ENCODE peak calls at places on chromosomes 7 and 10, in five cellular contexts. One of them, this sample, is unnamed. For H3K36me3 and H3K4me1, the result is how much of the 10 kb centered on the place peaks cover.

GRCh38 chr10:44071479-44071878 is 313.4 kb downstream of the CXCL12 start:
- DNase-seq in transverse colon: no peak
- DNase-seq in CD8-positive, alpha-beta T cell: no peak
- DNase-seq in IMR-90: peak
- DNase-seq in sigmoid colon: no peak
- DNase-seq in this sample: no peak

GRCh38 chr7:32582036-32582435 is 86.7 kb downstream of the AVL9 start:
- DNase-seq in transverse colon: no peak
- DNase-seq in CD8-positive, alpha-beta T cell: no peak
- DNase-seq in sigmoid colon: no peak
- DNase-seq in IMR-90: peak
- DNase-seq in this sample: no peak

GRCh38 chr7:3002631-3003030 is 41.0 kb downstream of the CARD11 start:
- DNase-seq in sigmoid colon: peak
- DNase-seq in transverse colon: no peak
- DNase-seq in CD8-positive, alpha-beta T cell: no peak
- DNase-seq in IMR-90: no peak
- DNase-seq in this sample: no peak

GRCh38 chr7:123410273-123410928 is 124.0 kb downstream of the IQUB start:
- DNase-seq in CD8-positive, alpha-beta T cell: no peak
- DNase-seq in transverse colon: no peak
- DNase-seq in sigmoid colon: no peak
- DNase-seq in IMR-90: no peak
- DNase-seq in this sample: no peak

GRCh38 chr10:3172081-3172445 is 519 bp downstream of the PITRM1 start:
- DNase-seq in sigmoid colon: no peak
- DNase-seq in CD8-positive, alpha-beta T cell: no peak
- DNase-seq in transverse colon: peak
- DNase-seq in IMR-90: peak
- DNase-seq in this sample: no peak

GRCh38 chr10:86673216-86673826 is 5.0 kb downstream of the LDB3 start:
- DNase-seq in CD8-positive, alpha-beta T cell: no peak
- DNase-seq in IMR-90: no peak
- DNase-seq in sigmoid colon: no peak
- DNase-seq in transverse colon: no peak
- DNase-seq in this sample: no peak

GRCh38 chr7:150753826-150754603 is 16.8 kb downstream of the GIMAP5 start:
- DNase-seq in sigmoid colon: no peak
- DNase-seq in IMR-90: no peak
- DNase-seq in transverse colon: no peak
- DNase-seq in CD8-positive, alpha-beta T cell: no peak
- DNase-seq in this sample: no peak

GRCh38 chr7:7909376-7909775 is 59.2 kb upstream of the GLCCI1 start:
- DNase-seq in sigmoid colon: no peak
- DNase-seq in transverse colon: no peak
- DNase-seq in IMR-90: peak
- DNase-seq in CD8-positive, alpha-beta T cell: no peak
- DNase-seq in this sample: no peak

GRCh38 chr7:151181011-151181431 is 6.0 kb downstream of the ASB10 start:
- DNase-seq in CD8-positive, alpha-beta T cell: no peak
- DNase-seq in transverse colon: no peak
- DNase-seq in sigmoid colon: no peak
- DNase-seq in IMR-90: no peak
- DNase-seq in this sample: no peak

GRCh38 chr7:131895541-131896173 is 339.2 kb upstream of the PODXL start:
- DNase-seq in CD8-positive, alpha-beta T cell: no peak
- DNase-seq in transverse colon: no peak
- DNase-seq in IMR-90: peak
- DNase-seq in sigmoid colon: no peak
- DNase-seq in this sample: no peak

GRCh38 chr7:16061011-16061410 is 360.3 kb downstream of the CRPPA start:
- DNase-seq in sigmoid colon: no peak
- DNase-seq in CD8-positive, alpha-beta T cell: no peak
- DNase-seq in IMR-90: no peak
- DNase-seq in transverse colon: no peak
- DNase-seq in this sample: no peak

GRCh38 chr7:102288285-102288930 is 1.7 kb downstream of the SH2B2 start:
- DNase-seq in sigmoid colon: no peak
- DNase-seq in transverse colon: no peak
- DNase-seq in CD8-positive, alpha-beta T cell: no peak
- DNase-seq in IMR-90: no peak
- DNase-seq in this sample: no peak

GRCh38 chr10:71067098-71067760 is 145.1 kb upstream of the UNC5B start:
- DNase-seq in transverse colon: no peak
- DNase-seq in sigmoid colon: no peak
- DNase-seq in IMR-90: no peak
- DNase-seq in CD8-positive, alpha-beta T cell: no peak
- DNase-seq in this sample: no peak

GRCh38 chr10:49001861-49002675 is 62.4 kb upstream of the LRRC18 start:
- DNase-seq in sigmoid colon: no peak
- DNase-seq in CD8-positive, alpha-beta T cell: no peak
- DNase-seq in transverse colon: no peak
- DNase-seq in IMR-90: no peak
- DNase-seq in this sample: no peak

GRCh38 chr7:155352753-155353115 is 55.1 kb downstream of the INSIG1 start:
- DNase-seq in sigmoid colon: peak
- DNase-seq in CD8-positive, alpha-beta T cell: no peak
- DNase-seq in transverse colon: no peak
- DNase-seq in IMR-90: no peak
- DNase-seq in this sample: no peak

GRCh38 chr7:143979999-143980398 is 20.1 kb upstream of the OR6B1 start:
- DNase-seq in transverse colon: no peak
- DNase-seq in IMR-90: no peak
- DNase-seq in CD8-positive, alpha-beta T cell: no peak
- DNase-seq in sigmoid colon: no peak
- DNase-seq in this sample: no peak

GRCh38 chr7:121531175-121532070 is 135.3 kb upstream of the FAM3C start:
- DNase-seq in sigmoid colon: no peak
- DNase-seq in CD8-positive, alpha-beta T cell: no peak
- DNase-seq in IMR-90: no peak
- DNase-seq in transverse colon: no peak
- DNase-seq in this sample: no peak

GRCh38 chr10:100927266-100927665 is 14.5 kb downstream of the SLF2 start:
- DNase-seq in CD8-positive, alpha-beta T cell: no peak
- DNase-seq in sigmoid colon: no peak
- DNase-seq in IMR-90: no peak
- DNase-seq in transverse colon: no peak
- DNase-seq in this sample: no peak

GRCh38 chr7:139457153-139457946 is 26.1 kb downstream of the KLRG2 start:
- DNase-seq in sigmoid colon: no peak
- DNase-seq in transverse colon: no peak
- DNase-seq in IMR-90: peak
- DNase-seq in CD8-positive, alpha-beta T cell: no peak
- DNase-seq in this sample: no peak

GRCh38 chr10:44376504-44377099 is 8.3 kb downstream of the CXCL12 start:
- DNase-seq in IMR-90: no peak
- DNase-seq in transverse colon: no peak
- DNase-seq in CD8-positive, alpha-beta T cell: no peak
- DNase-seq in sigmoid colon: no peak
- DNase-seq in this sample: no peak

GRCh38 chr10:69319911-69320316 is 41.6 kb downstream of the HK1 start:
- DNase-seq in transverse colon: no peak
- DNase-seq in CD8-positive, alpha-beta T cell: no peak
- DNase-seq in sigmoid colon: no peak
- DNase-seq in IMR-90: no peak
- DNase-seq in this sample: no peak

GRCh38 chr10:69317175-69318086 is 39.1 kb downstream of the HK1 start:
- DNase-seq in IMR-90: no peak
- DNase-seq in transverse colon: no peak
- DNase-seq in CD8-positive, alpha-beta T cell: no peak
- DNase-seq in sigmoid colon: no peak
- DNase-seq in this sample: no peak

GRCh38 chr10:69316313-69317059 is 38.2 kb downstream of the HK1 start:
- DNase-seq in IMR-90: peak
- DNase-seq in CD8-positive, alpha-beta T cell: no peak
- DNase-seq in sigmoid colon: no peak
- DNase-seq in transverse colon: no peak
- DNase-seq in this sample: no peak

GRCh38 chr10:69318997-69319727 is 40.9 kb downstream of the HK1 start:
- DNase-seq in IMR-90: peak
- DNase-seq in transverse colon: peak
- DNase-seq in sigmoid colon: peak
- DNase-seq in CD8-positive, alpha-beta T cell: peak
- DNase-seq in this sample: peak

GRCh38 chr10:69318087-69318996 is 40.0 kb downstream of the HK1 start:
- DNase-seq in transverse colon: peak
- DNase-seq in CD8-positive, alpha-beta T cell: peak
- DNase-seq in IMR-90: peak
- DNase-seq in sigmoid colon: peak
- DNase-seq in this sample: peak
- TF ChIP-seq CTCF in transverse colon: no peak
- TF ChIP-seq CTCF in CD8-positive, alpha-beta T cell: no peak
- TF ChIP-seq CTCF in IMR-90: no peak
- TF ChIP-seq CTCF in sigmoid colon: no peak
- TF ChIP-seq CTCF in this sample: peak

GRCh38 chr7:44676776-44677175 is 70.3 kb downstream of the OGDH start:
- DNase-seq in CD8-positive, alpha-beta T cell: no peak
- DNase-seq in sigmoid colon: no peak
- DNase-seq in transverse colon: no peak
- DNase-seq in IMR-90: no peak
- DNase-seq in this sample: no peak
- H3K36me3 ChIP-seq in CD8-positive, alpha-beta T cell: under half
- H3K36me3 ChIP-seq in sigmoid colon: under half
- H3K36me3 ChIP-seq in transverse colon: under half
- H3K36me3 ChIP-seq in IMR-90: under half
- H3K36me3 ChIP-seq in this sample: half or more

DNA sequence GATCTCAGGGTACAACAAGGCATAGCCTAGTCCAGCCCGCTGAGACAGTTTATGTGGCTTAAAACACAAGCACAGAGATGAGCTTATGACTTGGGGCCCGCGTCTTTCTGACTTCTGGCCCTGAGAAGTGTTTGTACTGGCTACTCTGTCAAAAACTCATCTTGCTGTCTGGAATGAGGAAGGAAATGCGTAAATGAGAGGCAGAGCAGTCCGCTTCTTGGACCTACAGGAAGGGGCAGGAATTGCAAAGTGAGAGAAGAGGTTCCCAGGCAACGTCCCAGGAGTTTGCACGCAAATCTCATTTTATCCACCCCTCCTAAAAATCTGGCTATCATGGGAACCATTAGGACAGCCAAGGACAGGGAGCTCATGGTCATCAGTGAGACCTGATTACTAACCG is 5.5 kb downstream of the ANXA11 start:
- DNase-seq in sigmoid colon: no peak
- DNase-seq in IMR-90: peak
- DNase-seq in CD8-positive, alpha-beta T cell: no peak
- DNase-seq in transverse colon: peak
- DNase-seq in this sample: peak
- H3K4me1 ChIP-seq in sigmoid colon: under half
- H3K4me1 ChIP-seq in IMR-90: under half
- H3K4me1 ChIP-seq in CD8-positive, alpha-beta T cell: half or more
- H3K4me1 ChIP-seq in transverse colon: half or more
- H3K4me1 ChIP-seq in this sample: half or more

GRCh38 chr7:55568613-55569268 is 3.6 kb downstream of the VOPP1 start:
- DNase-seq in CD8-positive, alpha-beta T cell: no peak
- DNase-seq in IMR-90: peak
- DNase-seq in sigmoid colon: no peak
- DNase-seq in transverse colon: no peak
- DNase-seq in this sample: no peak
- TF ChIP-seq CTCF in CD8-positive, alpha-beta T cell: no peak
- TF ChIP-seq CTCF in IMR-90: no peak
- TF ChIP-seq CTCF in sigmoid colon: no peak
- TF ChIP-seq CTCF in transverse colon: no peak
- TF ChIP-seq CTCF in this sample: no peak

DNA sequence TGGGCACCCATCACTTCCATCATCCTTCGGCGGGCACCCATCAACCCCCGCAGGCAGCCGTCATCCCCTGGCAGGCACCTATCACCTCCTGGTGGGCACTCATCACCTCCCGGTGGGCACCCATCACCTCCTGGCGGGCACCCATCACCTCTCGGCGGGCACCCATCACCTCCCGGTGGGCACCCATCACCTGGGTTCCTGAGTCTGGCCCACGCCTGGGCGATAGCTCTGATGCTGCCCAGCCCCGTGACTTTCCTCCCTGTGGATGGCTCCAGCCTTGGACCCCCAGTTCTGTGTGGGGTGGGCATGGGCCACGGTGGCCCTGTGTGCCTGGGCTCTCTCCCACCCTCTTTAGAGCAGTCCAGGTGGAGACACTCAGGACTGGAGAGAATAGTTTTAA is 29.0 kb downstream of the PFKFB3 start:
- DNase-seq in sigmoid colon: no peak
- DNase-seq in IMR-90: no peak
- DNase-seq in CD8-positive, alpha-beta T cell: no peak
- DNase-seq in transverse colon: no peak
- DNase-seq in this sample: no peak
- H3K36me3 ChIP-seq in sigmoid colon: under half
- H3K36me3 ChIP-seq in IMR-90: half or more
- H3K36me3 ChIP-seq in CD8-positive, alpha-beta T cell: under half
- H3K36me3 ChIP-seq in transverse colon: under half
- H3K36me3 ChIP-seq in this sample: half or more

GRCh38 chr7:128251337-128251736 is 10.3 kb downstream of the LEP start:
- DNase-seq in IMR-90: no peak
- DNase-seq in CD8-positive, alpha-beta T cell: no peak
- DNase-seq in transverse colon: no peak
- DNase-seq in sigmoid colon: no peak
- DNase-seq in this sample: no peak

GRCh38 chr7:128244861-128245260 is 3.8 kb downstream of the LEP start:
- DNase-seq in CD8-positive, alpha-beta T cell: no peak
- DNase-seq in sigmoid colon: no peak
- DNase-seq in transverse colon: no peak
- DNase-seq in IMR-90: no peak
- DNase-seq in this sample: no peak

GRCh38 chr7:128243273-128243672 is 2.2 kb downstream of the LEP start:
- DNase-seq in sigmoid colon: no peak
- DNase-seq in CD8-positive, alpha-beta T cell: no peak
- DNase-seq in IMR-90: no peak
- DNase-seq in transverse colon: no peak
- DNase-seq in this sample: no peak

GRCh38 chr7:128247640-128248194 is 6.6 kb downstream of the LEP start:
- DNase-seq in transverse colon: no peak
- DNase-seq in sigmoid colon: no peak
- DNase-seq in CD8-positive, alpha-beta T cell: no peak
- DNase-seq in IMR-90: peak
- DNase-seq in this sample: no peak

DNA sequence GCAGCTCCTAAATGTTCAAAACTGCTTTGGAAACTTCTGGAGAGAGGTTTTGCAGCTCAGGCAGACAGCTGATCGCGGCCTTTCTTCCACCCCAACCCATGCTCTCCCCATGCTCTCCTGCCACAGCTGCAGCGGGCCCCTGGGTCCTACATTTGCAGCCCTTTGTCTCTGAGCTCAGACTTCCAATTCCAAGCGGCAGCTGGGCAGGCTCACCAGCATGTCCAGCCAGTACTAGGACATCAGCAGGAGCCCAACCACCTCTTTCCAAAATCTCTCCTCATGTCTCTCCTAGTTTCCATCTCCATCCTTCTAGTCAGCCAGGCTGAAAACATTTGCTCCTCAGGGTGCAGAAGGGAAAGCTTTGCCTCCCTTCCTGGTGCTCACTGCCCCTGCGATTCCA is 6.0 kb downstream of the LEP start:
- DNase-seq in CD8-positive, alpha-beta T cell: no peak
- DNase-seq in sigmoid colon: no peak
- DNase-seq in IMR-90: no peak
- DNase-seq in transverse colon: no peak
- DNase-seq in this sample: no peak
- H3K4me1 ChIP-seq in CD8-positive, alpha-beta T cell: under half
- H3K4me1 ChIP-seq in sigmoid colon: under half
- H3K4me1 ChIP-seq in IMR-90: under half
- H3K4me1 ChIP-seq in transverse colon: under half
- H3K4me1 ChIP-seq in this sample: under half

GRCh38 chr10:14617850-14618249 is 156.8 kb downstream of the FAM107B start:
- DNase-seq in transverse colon: no peak
- DNase-seq in CD8-positive, alpha-beta T cell: no peak
- DNase-seq in sigmoid colon: no peak
- DNase-seq in IMR-90: peak
- DNase-seq in this sample: no peak
- TF ChIP-seq CTCF in transverse colon: no peak
- TF ChIP-seq CTCF in CD8-positive, alpha-beta T cell: no peak
- TF ChIP-seq CTCF in sigmoid colon: no peak
- TF ChIP-seq CTCF in IMR-90: peak
- TF ChIP-seq CTCF in this sample: no peak